ENCODE peak calls at places on chromosomes 16 and 17, in nine cellular contexts. O, W, P, I, G, Y, S, R and F are unnamed samples.

GRCh38 chr16:77961811-77962210 is 60.5 kb upstream of the CLEC3A start:
- DNase-seq in O (no peak), P (no peak), R (no peak), S (no peak), G (no peak), W (no peak), I (no peak), Y (no peak), F (no peak)

GRCh38 chr16:6382787-6383515 is 949.7 kb upstream of the RBFOX1 start:
- DNase-seq in Y (no peak), I (no peak), W (no peak), O (no peak), S (no peak), G (no peak), P (no peak), R (no peak), F (no peak)

GRCh38 chr17:44561237-44561623 is 3.9 kb downstream of the FZD2 start:
- DNase-seq in Y (no peak), I (no peak), O (no peak), R (no peak), G (no peak), P (no peak), W (no peak), S (no peak), F (no peak)

GRCh38 chr17:29115906-29116651 is 64.1 kb downstream of the MYO18A start:
- DNase-seq in I (no peak), P (no peak), W (no peak), G (no peak), S (no peak), R (no peak), O (no peak), Y (no peak), F (peak; percentile 62)

GRCh38 chr17:55432358-55433028 is 10.9 kb upstream of the MMD start:
- DNase-seq in I (no peak), R (no peak), Y (no peak), S (no peak), W (no peak), O (no peak), G (no peak), P (no peak), F (no peak)

GRCh38 chr17:39943702-39944392 is 16.3 kb downstream of the LRRC3C start:
- DNase-seq in S (no peak), R (no peak), G (no peak), Y (no peak), P (no peak), O (no peak), W (no peak), I (no peak), F (no peak)

GRCh38 chr16:5205394-5206040 is 107.9 kb upstream of the EEF2KMT start:
- DNase-seq in W (no peak), Y (no peak), S (no peak), R (no peak), P (no peak), O (no peak), G (no peak), I (no peak), F (no peak)

GRCh38 chr17:3799181-3799627 is 1.8 kb downstream of the ITGAE start:
- DNase-seq in R (no peak), W (no peak), O (no peak), P (no peak), G (no peak), S (no peak), I (no peak), Y (no peak), F (peak; percentile 3)

GRCh38 chr16:67201411-67202345 is 2.7 kb downstream of the ELMO3 start:
- DNase-seq in G (no peak), P (no peak), R (no peak), I (no peak), O (no peak), S (no peak), W (no peak), Y (no peak), F (no peak)

GRCh38 chr17:30922235-30922993 is 669 bp downstream of the ADAP2 start:
- DNase-seq in W (no peak), G (peak; percentile 15), O (no peak), Y (peak; percentile 17), S (no peak), P (no peak), I (no peak), R (no peak), F (peak; percentile 19)

GRCh38 chr17:16872836-16873653 is 98.9 kb downstream of the TNFRSF13B start:
- DNase-seq in I (peak; percentile 60), R (no peak), Y (no peak), S (no peak), G (peak; percentile 16), P (no peak), O (peak; percentile 51), W (peak; percentile 13), F (peak; percentile 58)

GRCh38 chr17:19733953-19734526 is 14.1 kb downstream of the ALDH3A1 start:
- DNase-seq in R (no peak), Y (no peak), I (no peak), G (no peak), S (no peak), W (no peak), P (no peak), O (peak; percentile 61), F (peak; percentile 67)

GRCh38 chr17:3960764-3961163 is 3.5 kb downstream of the ATP2A3 start:
- DNase-seq in W (no peak), G (no peak), R (no peak), I (no peak), S (peak; percentile 71), O (peak; percentile 58), Y (peak; percentile 46), P (peak; percentile 61), F (no peak)

GRCh38 chr17:44780161-44780560 is 21.4 kb downstream of the ADAM11 start:
- DNase-seq in S (no peak), W (no peak), I (no peak), Y (no peak), G (no peak), O (no peak), R (no peak), P (no peak), F (no peak)

GRCh38 chr17:77894126-77894956 is 64.2 kb upstream of the TNRC6C start:
- DNase-seq in G (no peak), I (no peak), W (no peak), O (no peak), P (no peak), R (no peak), S (no peak), Y (no peak), F (no peak)

GRCh38 chr17:48575066-48575582 is 3.0 kb downstream of the HOXB4 start:
- DNase-seq in Y (no peak), I (no peak), W (no peak), R (no peak), S (no peak), P (no peak), O (no peak), G (no peak), F (no peak)

GRCh38 chr16:31071861-31072260 is 2.2 kb downstream of the ZNF668 start:
- DNase-seq in W (no peak), G (no peak), R (no peak), Y (no peak), O (peak; percentile 30), P (no peak), S (no peak), I (no peak), F (no peak)

GRCh38 chr16:48810436-48810802 is 200.4 kb upstream of the N4BP1 start:
- DNase-seq in R (no peak), S (no peak), Y (no peak), G (no peak), W (no peak), O (no peak), P (no peak), I (no peak), F (no peak)
- H3K4me3 ChIP-seq in R (no peak overlapping the region), S (no peak overlapping the region), Y (no peak overlapping the region), G (no peak overlapping the region), W (no peak overlapping the region), O (no peak overlapping the region), P (peak overlapping the region; percentile 39), I (no peak overlapping the region), F (no peak overlapping the region)

DNA sequence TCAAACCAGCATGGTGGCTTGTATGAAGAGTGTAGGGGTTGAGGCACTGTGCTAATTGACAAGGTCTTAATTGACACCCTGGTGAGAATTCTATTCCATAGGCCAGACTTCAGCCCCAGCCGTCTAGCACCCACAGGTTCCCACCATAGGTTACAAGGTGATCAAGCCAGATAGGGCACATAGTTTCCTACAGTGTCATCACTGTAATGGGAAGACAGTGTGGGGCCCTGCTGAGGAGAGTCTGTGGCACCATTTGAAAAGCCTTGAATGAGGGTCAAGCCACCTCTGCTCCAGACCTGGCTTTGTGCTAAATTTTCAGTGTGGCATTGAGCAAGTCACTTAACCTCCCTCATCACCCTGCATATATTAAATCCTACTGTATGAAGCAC is 36.2 kb downstream of the YPEL2 start:
- DNase-seq in R (no peak), S (no peak), I (no peak), G (peak; percentile 27), O (no peak), W (no peak), P (no peak), Y (no peak), F (peak; percentile 46)
- H3K4me1 ChIP-seq in R (peaks cover 93% of the 10 kb centered on the region), S (peaks cover 85% of the 10 kb centered on the region), I (peaks cover 92% of the 10 kb centered on the region), G (peaks cover 97% of the 10 kb centered on the region), O (peaks cover 72% of the 10 kb centered on the region), W (peaks cover 50% of the 10 kb centered on the region), P (peaks cover 100% of the 10 kb centered on the region), Y (peaks cover 97% of the 10 kb centered on the region), F (peaks cover 39% of the 10 kb centered on the region)

DNA sequence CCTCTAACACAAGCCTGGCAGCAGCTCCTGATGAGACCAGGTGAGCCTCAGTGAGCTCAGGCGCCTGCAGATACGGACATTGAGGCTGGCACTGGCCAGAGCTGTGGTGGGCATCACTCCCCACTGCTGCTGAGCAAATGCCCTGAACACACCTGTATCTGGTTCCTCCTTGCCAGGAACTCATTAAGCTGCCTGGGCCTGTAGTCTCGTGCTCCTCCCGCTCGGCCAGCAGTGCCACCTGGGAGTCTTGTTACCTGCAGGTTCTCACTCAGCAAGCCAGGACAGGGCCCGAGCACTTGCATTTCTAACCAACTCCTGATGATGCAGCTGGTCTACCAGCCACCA is 13.3 kb downstream of the EIF4A3 start:
- DNase-seq in P (no peak), R (no peak), S (no peak), O (no peak), G (no peak), I (no peak), W (no peak), Y (no peak), F (no peak)
- TF ChIP-seq CTCF in P (no peak), R (no peak), S (no peak), O (no peak), G (no peak), I (no peak), W (no peak), Y (no peak), F (no peak)

DNA sequence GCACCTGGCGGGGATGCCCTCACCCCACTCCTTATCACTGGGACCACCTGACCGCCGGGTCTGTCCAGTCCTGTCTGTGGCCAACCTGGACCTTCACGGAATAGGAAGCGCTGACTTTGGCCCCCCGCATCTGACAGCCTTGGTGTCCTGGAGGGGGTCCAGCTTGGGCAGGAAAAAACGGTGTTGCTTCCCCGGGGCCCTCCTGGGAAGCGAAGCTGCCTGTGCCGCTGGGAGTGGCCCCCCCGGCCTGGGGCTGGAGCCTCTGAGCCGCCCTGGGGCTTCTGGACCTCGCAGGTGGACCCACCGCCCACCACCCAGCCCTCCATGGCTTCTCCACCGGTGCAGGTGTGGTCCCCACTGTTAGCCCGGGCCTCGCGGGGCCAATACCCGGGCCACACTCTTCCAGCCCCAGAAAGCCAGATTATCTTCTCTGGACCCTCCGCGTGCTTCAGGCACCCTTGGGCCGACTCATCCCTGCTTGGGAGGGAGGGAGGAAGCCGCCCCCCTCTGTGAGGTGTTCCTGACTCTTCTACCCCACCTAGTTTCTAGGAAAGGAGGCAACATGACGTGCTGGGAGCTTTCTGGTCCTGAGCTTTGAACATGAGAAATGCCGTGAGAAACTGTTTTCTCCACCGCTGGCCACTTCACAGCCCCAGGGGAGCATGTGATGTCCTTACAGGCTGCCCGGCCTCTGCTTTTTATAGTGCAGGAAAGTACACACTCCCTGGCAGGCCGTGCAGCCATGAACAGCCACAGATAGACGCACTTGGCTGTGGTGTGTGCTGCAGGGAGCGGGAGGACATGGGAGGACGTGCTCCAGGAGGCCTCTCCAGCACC is 1.1 kb downstream of the C1QTNF1 start:
- DNase-seq in S (no peak), G (no peak), I (peak; percentile 75), W (peak; percentile 27), R (peak; percentile 79), O (peak; percentile 63), Y (peak; percentile 40), P (no peak), F (no peak)
- H3K4me3 ChIP-seq in S (peak overlapping the region; percentile 72), G (no peak overlapping the region), I (peak overlapping the region; percentile 68), W (peak overlapping the region; percentile 51), R (peak overlapping the region; percentile 67), O (no peak overlapping the region), Y (peak overlapping the region; percentile 17), P (peak overlapping the region; percentile 68), F (peak overlapping the region; percentile 84)